ENCODE peak calls at places on chromosomes 6 and 20, in eight cellular contexts. C is T-helper 17 cell; E is activated CD4-positive, CD25-positive, alpha-beta regulatory T cell; T is HTR-8/SVneo; G is GM23248; L is LHCN-M2; D is effector memory CD4-positive, alpha-beta T cell; P is NCI-H748 treated with DMSO at 0.1 percent for 48 hours. S is an unnamed sample.

GRCh38 chr6:135328136-135328535 is 147.0 kb downstream of the MYB start:
- DNase-seq in C (no peak), E (no peak), T (no peak), G (no peak), L (no peak), D (no peak), P (no peak), S (no peak)

GRCh38 chr6:13259393-13259792 is 68.9 kb downstream of the TBC1D7 start:
- DNase-seq in C (no peak), E (no peak), T (no peak), G (no peak), L (no peak), D (no peak), P (no peak), S (no peak)

GRCh38 chr20:10708342-10709185 is 34.8 kb upstream of the JAG1 start:
- DNase-seq in C (no peak), E (no peak), T (no peak), G (peak), L (peak), D (no peak), P (no peak), S (no peak)

GRCh38 chr6:85403331-85404015 is 46.4 kb upstream of the NT5E start:
- DNase-seq in C (no peak), E (no peak), T (peak), G (peak), L (peak), D (no peak), P (no peak), S (no peak)

GRCh38 chr20:4979841-4980410 is 21.4 kb downstream of the SLC23A2 start:
- DNase-seq in C (no peak), E (no peak), T (no peak), G (no peak), L (no peak), D (no peak), P (no peak), S (no peak)

GRCh38 chr20:62580733-62581132 is 61.6 kb upstream of the SLCO4A1 start:
- DNase-seq in C (no peak), E (no peak), T (no peak), G (no peak), L (no peak), D (no peak), P (no peak), S (no peak)

GRCh38 chr6:142810952-142811514 is 133.9 kb downstream of the HIVEP2 start:
- DNase-seq in C (no peak), E (no peak), T (no peak), G (no peak), L (no peak), D (no peak), P (no peak), S (no peak)

GRCh38 chr6:26464416-26465131 is 6.8 kb downstream of the BTN2A1 start:
- DNase-seq in C (no peak), E (no peak), T (no peak), G (no peak), L (no peak), D (no peak), P (no peak), S (no peak)

GRCh38 chr6:90033872-90034271 is 139.6 kb downstream of the GJA10 start:
- DNase-seq in C (no peak), E (no peak), T (no peak), G (no peak), L (no peak), D (no peak), P (no peak), S (no peak)

GRCh38 chr20:25543068-25543467 is 42.3 kb downstream of the NINL start:
- DNase-seq in C (no peak), E (no peak), T (no peak), G (peak), L (peak), D (no peak), P (no peak), S (no peak)

GRCh38 chr20:56433880-56434255 is 21.8 kb downstream of the CASS4 start:
- DNase-seq in C (no peak), E (no peak), T (no peak), G (peak), L (no peak), D (no peak), P (no peak), S (no peak)

GRCh38 chr6:2697291-2697690 is 53.4 kb downstream of the MYLK4 start:
- DNase-seq in C (no peak), E (no peak), T (no peak), G (no peak), L (no peak), D (no peak), P (no peak), S (no peak)

GRCh38 chr6:45655630-45656422 is 278.1 kb upstream of the SUPT3H start:
- DNase-seq in C (no peak), E (no peak), T (peak), G (peak), L (peak), D (no peak), P (no peak), S (peak)

GRCh38 chr6:43247115-43247999 is 4.1 kb downstream of the TTBK1 start:
- DNase-seq in C (peak), E (peak), T (peak), G (peak), L (peak), D (peak), P (peak), S (no peak)